ENCODE peak calls at places on chromosomes 12 and 14, in four cellular contexts. B is body of pancreas; T is neural progenitor cell; L is CD4-positive, CD25-positive, alpha-beta regulatory T cell. Y is an unnamed sample.

GRCh38 chr12:96375841-96376249 is 24.4 kb downstream of the CDK17 start:
- DNase-seq in T (no peak), L (no peak), B (no peak), Y (no peak)

GRCh38 chr12:51076235-51076930 is 7.0 kb downstream of the CSRNP2 start:
- DNase-seq in B (no peak), L (no peak), T (no peak), Y (no peak)

GRCh38 chr14:91249841-91250616 is 5.5 kb upstream of the GPR68 start:
- DNase-seq in B (no peak), L (peak), T (peak), Y (no peak)

GRCh38 chr14:105173901-105174894 is 5.6 kb upstream of the JAG2 start:
- DNase-seq in L (no peak), T (no peak), B (no peak), Y (no peak)

GRCh38 chr12:104215638-104216297 is at the start of gene TXNRD1:
- DNase-seq in B (peak), T (peak), L (peak), Y (peak)

GRCh38 chr12:22271036-22271435 is 63.5 kb downstream of the ST8SIA1 start:
- DNase-seq in L (no peak), T (no peak), B (no peak), Y (no peak)

GRCh38 chr12:107395817-107396216 is 289.8 kb upstream of the PWP1 start:
- DNase-seq in T (no peak), B (no peak), L (no peak), Y (no peak)

GRCh38 chr12:54723653-54724256 is 75.6 kb upstream of the DCD start:
- DNase-seq in B (no peak), T (peak), L (peak), Y (no peak)

GRCh38 chr14:62206456-62206855 is 444.2 kb downstream of the SNAPC1 start:
- DNase-seq in B (no peak), L (no peak), T (no peak), Y (no peak)

GRCh38 chr12:90020006-90020405 is 311.4 kb upstream of the ATP2B1 start:
- DNase-seq in L (no peak), T (no peak), B (no peak), Y (no peak)

GRCh38 chr12:84756961-84757360 is 155.6 kb downstream of the SLC6A15 start:
- DNase-seq in B (no peak), T (no peak), L (no peak), Y (no peak)

GRCh38 chr14:90293766-90294471 is 37.6 kb downstream of the PSMC1 start:
- DNase-seq in B (no peak), T (no peak), L (no peak), Y (peak)

GRCh38 chr12:10101042-10101579 is 2.3 kb upstream of the CLEC1A start:
- DNase-seq in B (no peak), L (no peak), T (no peak), Y (peak)

GRCh38 chr12:48978291-48978740 is at the start of gene WNT1:
- DNase-seq in L (no peak), B (no peak), T (peak), Y (no peak)

GRCh38 chr12:1318327-1319031 is 275.9 kb downstream of the FBXL14 start:
- DNase-seq in T (peak), B (peak), L (no peak), Y (peak)
- H3K4me3 ChIP-seq in T (no peak), B (no peak), L (no peak), Y (peak)

DNA sequence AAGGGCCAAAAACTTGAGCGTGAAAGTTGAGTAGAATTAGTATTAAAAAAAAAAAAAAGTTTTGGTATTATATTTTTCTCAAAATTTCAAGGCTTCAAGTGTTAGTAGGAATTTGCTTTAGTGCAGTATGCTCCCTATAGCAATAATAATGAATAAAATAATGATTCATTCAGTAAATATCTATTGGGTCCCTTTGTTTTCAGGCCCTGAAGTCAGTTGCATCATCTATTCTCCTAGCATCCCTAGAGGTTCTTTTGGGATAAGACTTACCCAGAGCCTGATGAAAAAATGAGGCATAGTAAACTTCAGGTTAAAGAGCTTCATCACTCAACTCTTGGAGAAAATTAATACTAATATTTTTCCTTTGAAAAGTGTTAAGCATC is 1.1 kb downstream of the KMT5A start:
- DNase-seq in L (no peak), B (no peak), T (no peak), Y (no peak)
- H3K4me3 ChIP-seq in L (peak), B (no peak), T (peak), Y (peak)

DNA sequence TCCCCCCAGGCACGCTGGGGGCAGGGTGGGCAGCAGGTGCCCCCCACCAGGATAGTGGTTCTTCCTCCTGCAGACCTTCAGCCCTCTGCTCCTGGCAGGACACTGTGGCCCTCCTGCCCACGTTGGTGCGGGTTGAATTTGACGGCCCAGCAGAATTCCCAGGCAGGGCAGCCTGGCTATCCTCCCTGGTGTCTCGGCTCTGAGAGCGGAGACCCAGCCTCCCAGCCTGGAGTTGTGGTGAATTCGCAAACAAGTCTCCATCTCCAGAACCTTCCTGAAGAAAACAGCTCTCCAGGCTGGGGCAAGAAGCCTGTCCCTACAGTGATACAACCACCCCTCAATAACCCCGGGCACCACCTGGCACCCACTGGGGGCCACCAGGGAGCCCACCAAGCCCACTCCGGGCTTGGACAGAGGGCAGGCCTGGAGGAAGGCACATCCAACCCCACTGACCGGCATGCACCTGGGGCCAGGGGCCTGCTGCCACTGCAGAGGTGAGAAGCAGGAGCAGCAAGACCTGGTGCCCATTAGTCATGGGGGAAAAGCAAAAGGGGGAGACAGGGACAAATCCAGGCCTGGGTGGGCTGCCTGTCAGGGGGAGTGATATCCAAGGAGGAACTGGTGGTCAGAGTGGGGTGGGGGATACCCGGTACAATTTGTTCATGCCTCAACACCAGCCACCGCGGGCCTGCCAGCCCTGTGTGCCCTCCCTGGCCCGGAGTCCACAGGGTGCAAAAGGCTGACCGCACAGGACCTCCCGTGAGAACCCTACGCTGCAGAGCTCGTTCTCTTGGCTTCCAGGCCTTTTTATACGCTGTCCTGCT is 3.6 kb downstream of the ANKRD9 start:
- DNase-seq in T (no peak), L (no peak), B (no peak), Y (no peak)
- H3K4me3 ChIP-seq in T (no peak), L (no peak), B (no peak), Y (no peak)

DNA sequence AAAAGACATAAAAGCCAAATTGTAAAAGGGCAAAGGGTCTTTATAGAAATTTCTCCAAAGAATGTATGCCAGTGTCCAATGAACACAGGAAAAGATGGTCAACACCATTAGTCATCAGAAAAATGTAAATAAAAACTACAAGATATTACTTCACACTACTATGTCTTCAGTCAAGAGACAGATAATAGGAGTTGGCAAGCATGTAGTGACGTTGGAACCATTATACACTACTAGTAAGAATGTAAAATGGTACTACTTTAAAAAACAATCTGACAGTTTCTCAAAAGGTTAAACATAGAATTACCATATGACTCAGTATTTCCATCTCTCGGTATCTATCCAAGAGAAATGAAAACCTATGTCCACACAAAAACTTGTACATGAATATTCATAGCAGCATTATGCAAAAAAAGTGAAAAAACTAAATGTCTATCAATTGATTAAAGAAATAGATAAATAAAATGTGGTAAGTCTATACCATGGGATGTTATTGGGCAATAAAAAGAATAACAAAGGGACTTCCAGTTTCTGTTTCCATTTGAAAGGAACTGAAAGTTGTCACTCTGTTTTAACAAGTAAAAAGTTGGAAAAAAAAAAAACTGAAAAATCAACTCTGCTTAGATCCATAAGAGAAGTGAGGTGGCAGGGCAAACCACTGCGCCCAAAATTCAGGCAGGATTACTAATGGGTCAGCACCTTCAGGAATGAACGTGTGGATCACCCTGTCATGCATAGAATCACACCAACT is 69.8 kb downstream of the ALG10B start:
- DNase-seq in B (no peak), L (no peak), T (no peak), Y (no peak)
- H3K4me3 ChIP-seq in B (no peak), L (no peak), T (no peak), Y (no peak)

DNA sequence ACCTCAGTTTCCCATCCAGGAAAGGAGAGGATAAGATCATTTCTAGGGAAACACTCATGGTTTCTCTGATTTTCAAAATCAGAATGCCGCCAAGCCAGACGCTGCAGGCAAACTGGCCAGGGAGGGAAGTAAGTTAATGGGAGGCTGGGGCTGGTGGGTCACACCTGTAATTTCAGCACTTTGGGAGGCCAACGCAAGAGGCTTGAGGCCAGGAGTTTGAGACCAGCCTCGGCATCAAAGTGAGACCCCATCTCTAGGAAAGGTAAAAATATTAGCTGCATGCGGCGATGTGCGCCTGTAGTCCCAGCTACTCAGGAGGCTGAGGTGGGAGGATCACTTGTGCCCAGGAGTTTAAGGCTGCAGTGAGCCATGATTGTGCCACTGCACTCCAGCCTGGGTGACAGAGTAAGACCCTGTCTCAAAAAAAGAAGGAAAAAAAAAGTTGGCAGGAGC is 587 bp downstream of the SELPLG start:
- DNase-seq in L (no peak), T (no peak), B (no peak), Y (no peak)
- H3K4me3 ChIP-seq in L (peak), T (no peak), B (no peak), Y (peak)

DNA sequence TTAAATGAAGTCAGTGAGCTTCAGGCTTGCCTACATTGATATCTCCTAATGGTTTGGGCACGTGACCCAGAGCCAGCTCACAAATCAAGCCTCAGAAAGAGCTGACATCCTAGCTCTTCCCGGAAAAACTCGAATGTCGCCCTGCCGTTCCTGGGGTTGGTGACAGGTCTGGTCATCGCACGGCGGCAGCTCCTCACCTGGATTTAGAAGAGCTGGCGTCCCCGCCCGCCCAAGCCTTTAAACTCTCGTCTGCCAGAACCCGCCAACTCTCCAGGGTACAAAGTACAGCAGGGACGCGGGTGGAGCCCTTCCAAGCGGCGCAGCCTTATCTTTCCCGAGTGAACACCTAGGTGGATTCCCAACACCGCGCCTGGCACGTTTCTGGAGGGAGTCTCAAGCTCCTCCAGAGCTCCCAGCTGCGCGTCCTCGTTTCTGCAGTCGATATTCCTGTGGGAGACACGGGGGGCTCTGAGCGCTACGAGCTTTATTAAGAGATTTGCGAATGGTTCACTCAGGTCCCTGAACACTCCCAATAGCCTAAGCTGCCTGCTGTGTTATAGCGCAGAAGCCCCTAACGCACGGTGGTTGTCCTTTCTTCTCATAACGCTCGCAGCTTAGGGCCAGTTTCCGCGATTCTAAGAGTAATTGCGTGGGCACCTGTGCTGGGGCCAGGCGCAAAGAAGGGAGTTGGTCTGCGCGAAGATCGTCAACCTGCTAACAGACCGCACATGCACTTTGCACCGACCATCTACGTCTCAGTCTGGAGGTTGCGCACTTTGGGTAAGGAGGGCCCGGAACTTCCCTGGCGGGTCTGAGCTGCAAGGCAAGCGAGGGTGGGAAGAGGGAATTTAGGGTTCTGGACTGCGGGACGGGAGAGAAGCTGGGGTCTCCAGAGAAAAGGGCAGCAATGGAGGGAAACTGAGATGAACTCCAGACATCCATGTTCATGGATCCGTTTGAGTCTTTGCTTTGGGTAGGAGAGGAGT is at the start of gene SSTR1:
- DNase-seq in L (no peak), T (peak), B (peak), Y (peak)
- H3K4me3 ChIP-seq in L (no peak), T (peak), B (peak), Y (peak)

DNA sequence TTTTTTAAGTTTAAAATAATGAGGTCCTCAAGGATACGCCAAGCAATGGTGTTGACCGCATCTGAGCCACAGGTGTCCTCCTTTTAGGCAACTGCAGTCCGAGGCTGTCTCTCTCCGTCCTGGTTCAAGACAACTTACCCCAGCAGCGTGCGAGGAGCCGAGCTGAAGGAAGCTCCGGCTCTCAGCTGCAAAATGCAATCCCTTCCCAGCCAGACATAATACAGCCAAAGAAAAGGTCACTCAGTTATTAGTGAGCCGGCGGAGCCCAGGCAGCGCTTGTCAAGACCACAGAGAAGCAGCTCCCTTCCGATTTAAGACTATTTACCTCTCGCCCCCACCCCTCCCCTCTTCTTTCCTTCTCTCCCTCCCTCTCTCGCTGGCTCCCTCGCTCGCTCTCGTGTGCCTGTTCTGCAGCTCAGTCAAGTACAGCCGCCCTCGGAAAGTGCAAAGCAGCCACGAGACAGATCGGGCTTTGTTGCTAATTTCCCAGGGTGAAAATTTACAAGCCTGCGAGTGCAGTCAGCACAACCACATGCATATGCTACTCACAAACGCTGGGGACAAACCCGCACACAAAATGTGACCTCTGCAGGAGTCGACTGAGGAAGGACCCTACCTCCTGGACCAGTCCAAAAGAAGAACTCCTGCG is 363 bp upstream of the LMO3 start:
- DNase-seq in B (peak), L (no peak), T (peak), Y (no peak)
- H3K4me3 ChIP-seq in B (peak), L (no peak), T (peak), Y (peak)

GRCh38 chr12:11658796-11659195 is 9.3 kb downstream of the ETV6 start:
- DNase-seq in L (no peak), B (no peak), T (no peak), Y (no peak)

GRCh38 chr12:11660624-11661023 is 11.2 kb downstream of the ETV6 start:
- DNase-seq in L (no peak), T (no peak), B (no peak), Y (no peak)

GRCh38 chr12:11654338-11654737 is 4.9 kb downstream of the ETV6 start:
- DNase-seq in L (no peak), B (no peak), T (no peak), Y (no peak)

GRCh38 chr12:11656550-11656949 is 7.1 kb downstream of the ETV6 start:
- DNase-seq in B (no peak), T (no peak), L (no peak), Y (no peak)

DNA sequence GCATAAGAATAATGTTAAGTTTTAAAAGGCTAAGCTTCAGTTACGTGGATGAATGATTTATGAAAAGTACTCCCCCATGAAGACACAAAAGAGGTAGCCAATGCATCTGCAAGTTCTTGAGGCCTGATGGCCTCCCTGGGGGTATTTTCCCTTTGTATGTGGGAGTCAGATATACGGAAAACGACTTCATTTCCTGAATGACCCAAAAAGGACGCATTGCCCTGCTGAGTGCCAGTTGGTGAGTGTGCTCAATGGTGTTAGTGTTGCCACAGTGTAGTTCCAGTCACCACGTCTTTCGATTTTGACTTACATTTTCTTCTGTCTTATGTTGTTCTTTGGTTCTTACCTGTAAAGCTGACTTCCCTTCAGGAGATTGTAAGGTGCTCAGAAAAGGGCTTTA is 8.0 kb downstream of the ETV6 start:
- DNase-seq in T (no peak), B (no peak), L (no peak), Y (no peak)
- H3K4me3 ChIP-seq in T (no peak), B (no peak), L (peak), Y (no peak)

DNA sequence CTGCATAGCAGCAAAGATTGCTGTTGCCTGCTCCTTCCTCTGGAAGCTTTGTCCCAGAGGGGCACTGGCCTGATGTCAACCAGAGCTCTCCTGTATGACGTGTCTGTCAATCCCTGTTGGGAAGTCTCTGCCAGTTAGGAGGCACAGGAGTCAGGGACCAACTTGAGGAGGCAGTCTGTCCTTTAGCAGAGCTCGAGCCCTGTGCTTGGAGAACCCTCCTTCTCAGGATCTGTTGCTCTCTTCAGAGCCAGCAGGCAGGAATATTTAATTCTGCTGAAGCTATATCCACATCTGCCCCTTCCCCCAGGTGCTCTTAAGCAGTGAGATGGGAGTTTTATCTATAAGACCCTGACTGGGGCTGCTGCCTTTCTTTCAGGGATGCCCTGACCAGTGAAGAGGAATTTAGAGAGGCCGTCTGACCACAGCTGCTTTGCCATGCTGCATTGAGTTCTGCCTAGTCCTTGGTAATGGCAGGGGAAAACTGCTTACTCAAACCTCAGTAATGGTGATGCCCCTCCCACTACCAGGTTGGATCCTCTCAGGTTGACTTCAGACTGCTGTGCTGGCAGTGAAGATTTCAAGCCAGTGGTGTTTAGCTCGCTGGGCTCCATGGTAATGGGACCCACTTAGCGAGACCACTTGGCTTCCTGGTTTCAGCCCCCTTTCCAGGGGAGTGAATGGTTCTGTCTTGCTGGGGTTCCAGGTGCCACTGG is 218.6 kb upstream of the SLC38A2 start:
- DNase-seq in B (no peak), L (no peak), T (no peak), Y (no peak)
- H3K4me3 ChIP-seq in B (no peak), L (no peak), T (no peak), Y (no peak)